ENCODE peak calls at places on chromosomes 7 and 10, in seven cellular contexts. C, P, F, L, Z, Y and B are unnamed samples.

GRCh38 chr7:103381280-103382061 is 34.0 kb downstream of the PSMC2 start:
- DNase-seq in C (no peak), P (no peak), F (no peak), L (no peak), Z (no peak), Y (no peak), B (no peak)

GRCh38 chr7:82605247-82605864 is 161.8 kb upstream of the CACNA2D1 start:
- DNase-seq in C (no peak), P (no peak), F (peak), L (peak), Z (peak), Y (no peak), B (peak)

GRCh38 chr7:14197280-14197679 is 207.8 kb upstream of the ETV1 start:
- DNase-seq in C (no peak), P (no peak), F (no peak), L (no peak), Z (no peak), Y (no peak), B (no peak)

GRCh38 chr10:79413196-79413595 is 32.2 kb downstream of the ZCCHC24 start:
- DNase-seq in C (peak), P (no peak), F (no peak), L (no peak), Z (no peak), Y (peak), B (no peak)

GRCh38 chr7:47482013-47482761 is 99.7 kb downstream of the TNS3 start:
- DNase-seq in C (no peak), P (no peak), F (peak), L (no peak), Z (no peak), Y (peak), B (peak)

GRCh38 chr10:80357000-80357803 is 621 bp downstream of the DYDC2 start:
- DNase-seq in C (no peak), P (no peak), F (no peak), L (peak), Z (no peak), Y (no peak), B (no peak)

GRCh38 chr7:22853674-22854157 is 31.1 kb upstream of the TOMM7 start:
- DNase-seq in C (peak), P (peak), F (no peak), L (no peak), Z (no peak), Y (no peak), B (no peak)

GRCh38 chr7:133742709-133743538 is 384.2 kb upstream of the LRGUK start:
- DNase-seq in C (no peak), P (no peak), F (no peak), L (no peak), Z (no peak), Y (no peak), B (no peak)

GRCh38 chr10:128530301-128530700 is 404.1 kb upstream of the MKI67 start:
- DNase-seq in C (no peak), P (no peak), F (no peak), L (no peak), Z (no peak), Y (no peak), B (peak)

GRCh38 chr7:5396999-5397656 is 26.5 kb downstream of the TNRC18 start:
- DNase-seq in C (peak), P (peak), F (peak), L (no peak), Z (peak), Y (peak), B (peak)

GRCh38 chr10:80662429-80663211 is 124.9 kb downstream of the SH2D4B start:
- DNase-seq in C (peak), P (peak), F (peak), L (peak), Z (peak), Y (peak), B (peak)

GRCh38 chr10:99905971-99906370 is 103.8 kb downstream of the DNMBP start:
- DNase-seq in C (no peak), P (no peak), F (no peak), L (no peak), Z (no peak), Y (no peak), B (no peak)

GRCh38 chr10:21532694-21533576 is 1.1 kb upstream of the MLLT10 start:
- DNase-seq in C (no peak), P (no peak), F (no peak), L (no peak), Z (no peak), Y (no peak), B (no peak)

GRCh38 chr7:40437498-40437897 is 302.7 kb downstream of the SUGCT start:
- DNase-seq in C (no peak), P (no peak), F (peak), L (no peak), Z (no peak), Y (no peak), B (no peak)

GRCh38 chr7:82631998-82632397 is 188.4 kb upstream of the CACNA2D1 start:
- DNase-seq in C (no peak), P (no peak), F (no peak), L (no peak), Z (no peak), Y (no peak), B (no peak)

GRCh38 chr10:98331888-98332287 is 63.9 kb upstream of the LOXL4 start:
- DNase-seq in C (no peak), P (no peak), F (no peak), L (no peak), Z (peak), Y (no peak), B (no peak)

GRCh38 chr10:1100143-1100542 is 44.0 kb downstream of the WDR37 start:
- DNase-seq in C (peak), P (no peak), F (no peak), L (no peak), Z (no peak), Y (no peak), B (no peak)

GRCh38 chr7:155255660-155256059 is 42.0 kb upstream of the INSIG1 start:
- DNase-seq in C (no peak), P (no peak), F (no peak), L (no peak), Z (no peak), Y (peak), B (no peak)

GRCh38 chr10:525565-526315 is 163.7 kb downstream of the DIP2C start:
- DNase-seq in C (no peak), P (no peak), F (no peak), L (no peak), Z (no peak), Y (peak), B (no peak)

GRCh38 chr10:6086375-6087233 is 2.2 kb upstream of the RBM17 start:
- DNase-seq in C (peak), P (peak), F (peak), L (peak), Z (peak), Y (peak), B (peak)

GRCh38 chr7:43294080-43294630 is 181.7 kb downstream of the HECW1 start:
- DNase-seq in C (no peak), P (no peak), F (peak), L (no peak), Z (no peak), Y (no peak), B (no peak)

GRCh38 chr10:73899401-73899780 is 11.5 kb upstream of the PLAU start:
- DNase-seq in C (no peak), P (no peak), F (peak), L (no peak), Z (no peak), Y (no peak), B (no peak)

GRCh38 chr10:12348341-12348869 is 942 bp upstream of the CAMK1D start:
- DNase-seq in C (peak), P (no peak), F (no peak), L (no peak), Z (no peak), Y (no peak), B (no peak)

GRCh38 chr7:16531682-16532081 is 5.1 kb downstream of the LRRC72 start:
- DNase-seq in C (no peak), P (no peak), F (no peak), L (no peak), Z (no peak), Y (no peak), B (no peak)

GRCh38 chr10:323651-324293 is 188.5 kb downstream of the ZMYND11 start:
- DNase-seq in C (peak), P (peak), F (peak), L (no peak), Z (no peak), Y (peak), B (peak)

GRCh38 chr7:38584443-38585210 is 46.5 kb downstream of the AMPH start:
- DNase-seq in C (no peak), P (no peak), F (peak), L (no peak), Z (no peak), Y (no peak), B (no peak)

GRCh38 chr7:100852048-100852872 is at the start of gene SLC12A9:
- DNase-seq in C (peak), P (peak), F (peak), L (peak), Z (peak), Y (peak), B (peak)

GRCh38 chr10:29127731-29128130 is 161.1 kb upstream of the LYZL1 start:
- DNase-seq in C (no peak), P (no peak), F (no peak), L (no peak), Z (no peak), Y (no peak), B (no peak)

GRCh38 chr10:47378606-47379444 is 5.3 kb downstream of the ZNF488 start:
- DNase-seq in C (no peak), P (no peak), F (no peak), L (no peak), Z (no peak), Y (no peak), B (peak)

GRCh38 chr7:18420758-18421157 is 74.8 kb upstream of the HDAC9 start:
- DNase-seq in C (no peak), P (no peak), F (no peak), L (no peak), Z (no peak), Y (no peak), B (no peak)

GRCh38 chr10:113876461-113876860 is 22.0 kb downstream of the NHLRC2 start:
- DNase-seq in C (no peak), P (no peak), F (no peak), L (no peak), Z (no peak), Y (no peak), B (no peak)

GRCh38 chr10:37803269-37803668 is 54.1 kb downstream of the ZNF248 start:
- DNase-seq in C (no peak), P (no peak), F (no peak), L (no peak), Z (no peak), Y (no peak), B (no peak)

GRCh38 chr7:54944179-54944578 is 74.6 kb upstream of the EGFR start:
- DNase-seq in C (no peak), P (no peak), F (peak), L (no peak), Z (no peak), Y (no peak), B (no peak)

GRCh38 chr10:123624086-123624485 is 42.1 kb upstream of the GPR26 start:
- DNase-seq in C (no peak), P (no peak), F (no peak), L (no peak), Z (no peak), Y (no peak), B (no peak)

GRCh38 chr7:25549315-25549933 is 321.1 kb upstream of the NPVF start:
- DNase-seq in C (no peak), P (no peak), F (no peak), L (no peak), Z (no peak), Y (no peak), B (no peak)